ENCODE peak calls at places on chromosomes 13 and 19, in five cellular contexts. U is heart left ventricle, W is hepatocyte, R is AG04450, D is fibroblast of mammary gland. O is an unnamed sample.

GRCh38 chr19:49243129-49243528 is 81.9 kb downstream of the SLC6A16 start:
- DNase-seq in U (no peak), W (no peak), R (no peak), D (no peak), O (no peak)

GRCh38 chr13:66114127-66114526 is 1116.0 kb downstream of the PCDH9 start:
- DNase-seq in U (no peak), W (no peak), R (no peak), D (peak; percentile 80), O (peak; percentile 80)

GRCh38 chr19:19146000-19146608 is 7.8 kb upstream of the TMEM161A start:
- DNase-seq in U (peak; percentile 68), W (peak; percentile 72), R (peak; percentile 29), D (peak; percentile 52), O (peak; percentile 46)

GRCh38 chr13:95355491-95355890 is 54.2 kb upstream of the ABCC4 start:
- DNase-seq in U (no peak), W (peak; percentile 22), R (peak; percentile 20), D (peak; percentile 21), O (peak; percentile 44)

GRCh38 chr13:105069106-105069505 is 1466.4 kb downstream of the EFNB2 start:
- DNase-seq in U (no peak), W (no peak), R (no peak), D (no peak), O (no peak)

GRCh38 chr19:13718733-13719132 is 45.6 kb upstream of the MRI1 start:
- DNase-seq in U (peak; percentile 33), W (peak; percentile 23), R (peak; percentile 36), D (peak; percentile 47), O (peak; percentile 89)

GRCh38 chr13:76329004-76329403 is 557.2 kb downstream of the KCTD12 start:
- DNase-seq in U (no peak), W (no peak), R (no peak), D (no peak), O (no peak)

GRCh38 chr19:38277969-38278680 is 13.8 kb downstream of the SPINT2 start:
- DNase-seq in U (peak; percentile 83), W (no peak), R (no peak), D (peak; percentile 21), O (peak; percentile 91)

GRCh38 chr13:24076124-24076523 is 84.4 kb upstream of the SPATA13 start:
- DNase-seq in U (no peak), W (peak; percentile 55), R (no peak), D (no peak), O (no peak)

GRCh38 chr13:28657784-28658538 is 969 bp upstream of the POMP start:
- DNase-seq in U (no peak), W (peak; percentile 22), R (no peak), D (peak; percentile 48), O (peak; percentile 35)

GRCh38 chr13:100984349-100984748 is 309.8 kb upstream of the TMTC4 start:
- DNase-seq in U (no peak), W (no peak), R (no peak), D (no peak), O (no peak)

GRCh38 chr19:13366529-13367143 is 139.6 kb downstream of the CACNA1A start:
- DNase-seq in U (no peak), W (no peak), R (no peak), D (peak; percentile 52), O (peak; percentile 25)

GRCh38 chr13:83350569-83350968 is 531.7 kb downstream of the SLITRK1 start:
- DNase-seq in U (no peak), W (no peak), R (no peak), D (peak; percentile 85), O (peak; percentile 30)

GRCh38 chr13:22061371-22061805 is 390.5 kb downstream of the FGF9 start:
- DNase-seq in U (no peak), W (no peak), R (no peak), D (no peak), O (no peak)

GRCh38 chr13:107873908-107874307 is 341.4 kb downstream of the LIG4 start:
- DNase-seq in U (no peak), W (no peak), R (no peak), D (no peak), O (no peak)

GRCh38 chr13:23986619-23987018 is 89.3 kb upstream of the C1QTNF9B start:
- DNase-seq in U (no peak), W (no peak), R (peak; percentile 88), D (peak; percentile 87), O (peak; percentile 98)

GRCh38 chr13:95494082-95494681 is 58.3 kb upstream of the CLDN10 start:
- DNase-seq in U (no peak), W (peak; percentile 66), R (peak; percentile 29), D (peak; percentile 72), O (peak; percentile 63)

GRCh38 chr13:25798998-25799397 is 252.8 kb downstream of the SHISA2 start:
- DNase-seq in U (no peak), W (no peak), R (no peak), D (no peak), O (no peak)

GRCh38 chr13:46168341-46168740 is 13.6 kb downstream of the LCP1 start:
- DNase-seq in U (peak; percentile 29), W (peak; percentile 75), R (no peak), D (peak; percentile 48), O (no peak)

GRCh38 chr13:100519626-100520025 is 69.0 kb downstream of the GGACT start:
- DNase-seq in U (no peak), W (no peak), R (no peak), D (no peak), O (no peak)

GRCh38 chr19:43634068-43634467 is 5.6 kb downstream of the CADM4 start:
- DNase-seq in U (no peak), W (no peak), R (no peak), D (no peak), O (no peak)

GRCh38 chr13:100175803-100176182 is 86.9 kb downstream of the PCCA start:
- DNase-seq in U (no peak), W (no peak), R (no peak), D (no peak), O (no peak)

GRCh38 chr13:110915874-110916670 is 1.2 kb upstream of the ANKRD10 start:
- DNase-seq in U (no peak), W (peak; percentile 26), R (no peak), D (peak; percentile 69), O (peak; percentile 89)

GRCh38 chr19:47315125-47315821 is 5.6 kb downstream of the C5AR1 start:
- DNase-seq in U (peak; percentile 73), W (peak; percentile 90), R (peak; percentile 77), D (peak; percentile 100), O (peak; percentile 89)

GRCh38 chr13:98937911-98938381 is 39.9 kb downstream of the DOCK9 start:
- DNase-seq in U (no peak), W (no peak), R (no peak), D (peak; percentile 14), O (peak; percentile 1)

GRCh38 chr19:15780595-15781418 is 6.7 kb upstream of the OR10H5 start:
- DNase-seq in U (no peak), W (no peak), R (no peak), D (no peak), O (no peak)

GRCh38 chr19:48481191-48481500 is 12.0 kb downstream of the CYTH2 start:
- DNase-seq in U (no peak), W (no peak), R (peak; percentile 11), D (peak; percentile 34), O (peak; percentile 64)

GRCh38 chr13:27083183-27083582 is 88.4 kb downstream of the USP12 start:
- DNase-seq in U (no peak), W (no peak), R (no peak), D (no peak), O (no peak)

GRCh38 chr19:47228168-47228936 is 2.6 kb downstream of the BBC3 start:
- DNase-seq in U (peak; percentile 55), W (peak; percentile 76), R (no peak), D (no peak), O (peak; percentile 48)

GRCh38 chr19:50001775-50002174 is 23.4 kb downstream of the VRK3 start:
- DNase-seq in U (no peak), W (no peak), R (no peak), D (no peak), O (no peak)

GRCh38 chr19:35592226-35592625 is 6.3 kb downstream of the PMIS2 start:
- DNase-seq in U (no peak), W (peak; percentile 64), R (peak; percentile 3), D (peak; percentile 57), O (peak; percentile 26)

GRCh38 chr13:50894042-50894441 is 15.5 kb upstream of the RNASEH2B start:
- DNase-seq in U (no peak), W (no peak), R (no peak), D (no peak), O (no peak)

GRCh38 chr19:46022061-46022430 is 807 bp downstream of the PGLYRP1 start:
- DNase-seq in U (no peak), W (no peak), R (no peak), D (no peak), O (no peak)

GRCh38 chr19:45568732-45569131 is 15.9 kb downstream of the OPA3 start:
- DNase-seq in U (peak; percentile 21), W (peak; percentile 26), R (no peak), D (peak; percentile 98), O (peak; percentile 53)

GRCh38 chr19:15426485-15427349 is 7.9 kb upstream of the AKAP8L start:
- DNase-seq in U (peak; percentile 24), W (no peak), R (no peak), D (peak; percentile 17), O (no peak)

GRCh38 chr19:55092423-55093318 is 17.0 kb downstream of the EPS8L1 start:
- DNase-seq in U (no peak), W (no peak), R (no peak), D (no peak), O (no peak)

GRCh38 chr13:27549406-27549981 is 70.8 kb downstream of the LNX2 start:
- DNase-seq in U (no peak), W (peak; percentile 55), R (no peak), D (no peak), O (no peak)

GRCh38 chr13:113821847-113822246 is 42.0 kb downstream of the GAS6 start:
- DNase-seq in U (no peak), W (no peak), R (no peak), D (no peak), O (no peak)

GRCh38 chr13:41132512-41133152 is at the start of gene KBTBD6:
- DNase-seq in U (peak; percentile 98), W (peak; percentile 98), R (peak; percentile 99), D (peak; percentile 99), O (peak; percentile 98)

GRCh38 chr13:41133951-41134350 is 1.3 kb upstream of the KBTBD6 start:
- DNase-seq in U (no peak), W (no peak), R (no peak), D (no peak), O (no peak)

GRCh38 chr13:41127746-41128145 is 4.9 kb downstream of the KBTBD6 start:
- DNase-seq in U (no peak), W (no peak), R (no peak), D (no peak), O (no peak)

GRCh38 chr13:41130356-41130755 is 2.2 kb downstream of the KBTBD6 start:
- DNase-seq in U (no peak), W (no peak), R (no peak), D (peak; percentile 63), O (no peak)
- H3K4me3 ChIP-seq in U (peak overlapping the region; percentile 1), W (no peak overlapping the region), R (peak overlapping the region; percentile 37), D (peak overlapping the region; percentile 27), O (no peak overlapping the region)

GRCh38 chr13:80825276-80825675 is 484.4 kb upstream of the SPRY2 start:
- DNase-seq in U (no peak), W (no peak), R (no peak), D (no peak), O (no peak)
- TF ChIP-seq CTCF in U (no peak), W (no peak), R (no peak), D (no peak), O (no peak)

GRCh38 chr19:2014731-2015610 is 543 bp downstream of the BTBD2 start:
- DNase-seq in U (peak; percentile 43), W (peak; percentile 65), R (no peak), D (no peak), O (no peak)
- H3K4me3 ChIP-seq in U (peak overlapping the region; percentile 69), W (peak overlapping the region; percentile 58), R (peak overlapping the region; percentile 72), D (peak overlapping the region; percentile 65), O (peak overlapping the region; percentile 72)

GRCh38 chr13:106836186-106836802 is 268.4 kb upstream of the ARGLU1 start:
- DNase-seq in U (no peak), W (no peak), R (no peak), D (no peak), O (no peak)
- TF ChIP-seq CTCF in U (no peak), W (no peak), R (no peak), D (no peak), O (no peak)

O was measured in AG10803.